ENCODE peak calls at places on chromosomes 16 and 17, in five cellular contexts. R, M, V, W and N are unnamed samples.
A peak's percentile ranks its signal among the peaks of the same experiment; 100 is the strongest.

GRCh38 chr16:56891685-56892084 is 26.7 kb downstream of the SLC12A3 start:
- DNase-seq in R (no peak), V (no peak), M (no peak), W (no peak), N (no peak)

GRCh38 chr17:33778505-33779398 is 476.3 kb upstream of the CCL2 start:
- DNase-seq in R (peak; percentile 53), V (peak; percentile 28), W (peak; percentile 3), M (peak; percentile 11), N (peak; percentile 34)

GRCh38 chr17:53823341-53824050 is 769 bp downstream of the KIF2B start:
- DNase-seq in R (no peak), W (no peak), M (no peak), V (no peak), N (no peak)

GRCh38 chr17:56595831-56596740 is 2.6 kb downstream of the NOG start:
- DNase-seq in M (peak; percentile 13), V (no peak), W (no peak), R (no peak), N (no peak)

GRCh38 chr17:5784791-5785190 is 200.5 kb upstream of the NLRP1 start:
- DNase-seq in W (no peak), M (no peak), R (no peak), V (no peak), N (no peak)

GRCh38 chr17:18877104-18877503 is 19.2 kb downstream of the PRPSAP2 start:
- DNase-seq in R (no peak), W (no peak), M (no peak), V (no peak), N (no peak)

GRCh38 chr17:33469911-33470310 is 176.8 kb upstream of the ASIC2 start:
- DNase-seq in V (no peak), R (no peak), W (peak; percentile 40), M (no peak), N (no peak)

GRCh38 chr16:69870761-69871160 is 80.4 kb upstream of the CLEC18A start:
- DNase-seq in V (no peak), R (no peak), W (no peak), M (no peak), N (no peak)

GRCh38 chr17:1074886-1075665 is 78.1 kb downstream of the TIMM22 start:
- DNase-seq in W (no peak), M (no peak), V (no peak), R (no peak), N (no peak)

GRCh38 chr17:58997756-58998553 is 108.7 kb downstream of the TRIM37 start:
- DNase-seq in R (no peak), V (no peak), M (no peak), W (no peak), N (no peak)

GRCh38 chr17:63116228-63116627 is 150.2 kb downstream of the TANC2 start:
- DNase-seq in V (no peak), W (no peak), M (no peak), R (no peak), N (no peak)

GRCh38 chr17:55632893-55633292 is 89.8 kb downstream of the TMEM100 start:
- DNase-seq in R (no peak), W (no peak), V (no peak), M (no peak), N (no peak)

GRCh38 chr17:61815863-61816523 is 47.3 kb downstream of the BRIP1 start:
- DNase-seq in R (no peak), M (no peak), V (no peak), W (no peak), N (no peak)

GRCh38 chr16:11313493-11314308 is 31.6 kb upstream of the RMI2 start:
- DNase-seq in M (no peak), W (no peak), R (no peak), V (no peak), N (no peak)

GRCh38 chr16:11312718-11313492 is 31.8 kb upstream of the PRM1 start:
- DNase-seq in M (no peak), R (peak; percentile 86), W (peak; percentile 52), V (peak; percentile 59), N (no peak)

GRCh38 chr16:11314309-11314894 is 30.9 kb upstream of the RMI2 start:
- DNase-seq in R (no peak), W (no peak), V (no peak), M (no peak), N (no peak)

GRCh38 chr16:11316331-11317015 is 28.8 kb upstream of the RMI2 start:
- DNase-seq in R (no peak), V (no peak), W (no peak), M (no peak), N (no peak)

GRCh38 chr16:11315499-11315898 is 29.8 kb upstream of the RMI2 start:
- DNase-seq in W (peak; percentile 18), M (no peak), V (no peak), R (peak; percentile 70), N (no peak)
- TF ChIP-seq CTCF in W (peak; percentile 25), M (no peak), V (no peak), R (no peak), N (peak; percentile 40)

GRCh38 chr17:36829676-36830075 is 107.6 kb upstream of the LHX1 start:
- DNase-seq in R (no peak), M (no peak), W (no peak), V (no peak), N (no peak)
- TF ChIP-seq CTCF in R (no peak), M (no peak), W (no peak), V (no peak), N (no peak)

GRCh38 chr16:20359997-20360396 is 7.5 kb upstream of the UMOD start:
- DNase-seq in V (no peak), R (no peak), M (no peak), W (no peak), N (no peak)
- TF ChIP-seq CTCF in V (no peak), R (no peak), M (no peak), W (no peak), N (peak; percentile 58)

DNA sequence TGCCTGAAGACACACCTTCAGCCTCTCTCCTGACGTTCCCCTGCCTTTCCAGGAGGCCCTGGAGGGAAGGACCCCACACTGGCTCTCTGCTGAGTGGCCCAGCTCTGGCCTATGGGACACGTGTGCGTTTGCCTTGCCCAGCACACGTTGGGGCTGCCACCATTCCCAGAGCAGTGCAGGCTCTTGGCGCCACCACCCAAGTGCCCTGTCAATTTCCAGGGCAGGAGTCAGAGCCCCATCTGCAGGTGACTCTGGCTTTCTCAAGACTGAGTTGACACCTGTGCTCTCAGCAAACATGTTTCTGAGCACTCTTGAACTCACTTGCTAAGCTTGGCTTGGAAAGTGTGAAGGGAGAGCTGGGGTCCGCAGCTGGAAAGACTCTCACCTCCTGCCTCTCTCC is 4.7 kb upstream of the IRF8 start:
- DNase-seq in W (no peak), V (no peak), R (peak; percentile 64), M (no peak), N (no peak)
- TF ChIP-seq CTCF in W (no peak), V (no peak), R (peak; percentile 50), M (no peak), N (no peak)